ENCODE peak calls at places on chromosomes 2 and 18, in five cellular contexts. V, N, E, I and B are unnamed samples.

GRCh38 chr18:37452697-37453385 is 112.8 kb downstream of the CELF4 start:
- DNase-seq in V (no peak), N (no peak), E (no peak), I (no peak), B (no peak)

GRCh38 chr18:79394438-79395307 is 1.1 kb upstream of the NFATC1 start:
- DNase-seq in V (peak), N (peak), E (no peak), I (no peak), B (peak)

GRCh38 chr2:241803387-241804325 is 5.3 kb upstream of the NEU4 start:
- DNase-seq in V (peak), N (peak), E (peak), I (no peak), B (no peak)

GRCh38 chr2:85433511-85434089 is 15.1 kb downstream of the SH2D6 start:
- DNase-seq in V (peak), N (no peak), E (no peak), I (no peak), B (no peak)

GRCh38 chr2:169877406-169877805 is 50.2 kb downstream of the UBR3 start:
- DNase-seq in V (no peak), N (peak), E (peak), I (no peak), B (peak)

GRCh38 chr2:231512222-231512621 is 18.0 kb downstream of the NMUR1 start:
- DNase-seq in V (peak), N (no peak), E (no peak), I (peak), B (no peak)

GRCh38 chr2:45380131-45380836 is 230.8 kb downstream of the SRBD1 start:
- DNase-seq in V (no peak), N (no peak), E (no peak), I (no peak), B (no peak)

GRCh38 chr2:7450188-7451156 is 533.3 kb downstream of the RNF144A start:
- DNase-seq in V (no peak), N (no peak), E (peak), I (no peak), B (no peak)

GRCh38 chr18:68642003-68642402 is 72.9 kb downstream of the TMX3 start:
- DNase-seq in V (no peak), N (no peak), E (no peak), I (no peak), B (no peak)

GRCh38 chr2:239559417-239560261 is 158.8 kb upstream of the HDAC4 start:
- DNase-seq in V (peak), N (no peak), E (no peak), I (no peak), B (no peak)

GRCh38 chr18:8947576-8947975 is 154.9 kb upstream of the NDUFV2 start:
- DNase-seq in V (no peak), N (no peak), E (no peak), I (no peak), B (no peak)

GRCh38 chr2:103859238-103859637 is 994.7 kb upstream of the POU3F3 start:
- DNase-seq in V (no peak), N (no peak), E (no peak), I (no peak), B (no peak)

GRCh38 chr2:240786355-240786841 is 33.6 kb downstream of the KIF1A start:
- DNase-seq in V (no peak), N (no peak), E (no peak), I (no peak), B (no peak)

GRCh38 chr2:44753552-44754285 is 187.8 kb upstream of the SIX3 start:
- DNase-seq in V (no peak), N (no peak), E (peak), I (no peak), B (no peak)

GRCh38 chr18:79507076-79507545 is 111.4 kb downstream of the NFATC1 start:
- DNase-seq in V (peak), N (no peak), E (no peak), I (no peak), B (no peak)

GRCh38 chr2:8636691-8637636 is 44.9 kb upstream of the ID2 start:
- DNase-seq in V (peak), N (no peak), E (no peak), I (no peak), B (no peak)

GRCh38 chr2:55151721-55152433 is 80.2 kb downstream of the CLHC1 start:
- DNase-seq in V (no peak), N (no peak), E (no peak), I (no peak), B (no peak)

GRCh38 chr2:127661072-127661618 is 14.2 kb downstream of the LIMS2 start:
- DNase-seq in V (peak), N (no peak), E (no peak), I (no peak), B (no peak)

GRCh38 chr2:144131042-144131441 is 388.9 kb downstream of the ZEB2 start:
- DNase-seq in V (no peak), N (no peak), E (no peak), I (no peak), B (no peak)

GRCh38 chr2:182038579-182038978 is 52.9 kb downstream of the PPP1R1C start:
- DNase-seq in V (no peak), N (no peak), E (no peak), I (no peak), B (no peak)

GRCh38 chr2:127058246-127058580 is 48.7 kb downstream of the BIN1 start:
- DNase-seq in V (no peak), N (no peak), E (no peak), I (no peak), B (no peak)

GRCh38 chr2:25567406-25567805 is 106.0 kb downstream of the DTNB start:
- DNase-seq in V (no peak), N (peak), E (peak), I (no peak), B (peak)

GRCh38 chr2:161136696-161137324 is 23.4 kb upstream of the TANK start:
- DNase-seq in V (no peak), N (peak), E (peak), I (no peak), B (peak)

GRCh38 chr2:223051580-223052375 is at the start of gene KCNE4:
- DNase-seq in V (no peak), N (no peak), E (no peak), I (no peak), B (no peak)

GRCh38 chr18:9841752-9842151 is 44.0 kb upstream of the TXNDC2 start:
- DNase-seq in V (no peak), N (no peak), E (no peak), I (no peak), B (no peak)

GRCh38 chr18:58080516-58080915 is 36.5 kb downstream of the NEDD4L start:
- DNase-seq in V (no peak), N (no peak), E (no peak), I (no peak), B (no peak)

GRCh38 chr2:237290249-237290648 is 123.7 kb downstream of the COL6A3 start:
- DNase-seq in V (peak), N (no peak), E (no peak), I (no peak), B (no peak)

GRCh38 chr2:134177351-134177931 is 76.4 kb upstream of the MGAT5 start:
- DNase-seq in V (no peak), N (no peak), E (no peak), I (no peak), B (no peak)

GRCh38 chr2:10614940-10615339 is 74.8 kb downstream of the NOL10 start:
- DNase-seq in V (no peak), N (no peak), E (no peak), I (no peak), B (no peak)